ENCODE peak calls at places on chromosomes 7 and 10, in seven cellular contexts. One of them, this sample, is unnamed.
A peak's percentile ranks its signal among the peaks of the same experiment; 100 is the strongest.

GRCh38 chr10:29304259-29305030 is 15.6 kb downstream of the LYZL1 start:
- DNase-seq in epithelial cell of esophagus: peak; percentile 65
- DNase-seq in H54: peak; percentile 44
- DNase-seq in OCI-M1: peak; percentile 87
- DNase-seq in T-helper 22 cell: no peak
- DNase-seq in tibial nerve: peak; percentile 90
- DNase-seq in SJCRH30: peak; percentile 84
- DNase-seq in this sample: peak; percentile 76

GRCh38 chr10:92690211-92691041 is 671 bp downstream of the HHEX start:
- DNase-seq in epithelial cell of esophagus: peak; percentile 62
- DNase-seq in H54: no peak
- DNase-seq in OCI-M1: peak; percentile 96
- DNase-seq in T-helper 22 cell: peak; percentile 37
- DNase-seq in tibial nerve: peak; percentile 27
- DNase-seq in SJCRH30: peak; percentile 42
- DNase-seq in this sample: peak; percentile 88

GRCh38 chr7:144391823-144392255 is 11.7 kb downstream of the NOBOX start:
- DNase-seq in epithelial cell of esophagus: peak; percentile 58
- DNase-seq in H54: no peak
- DNase-seq in OCI-M1: peak; percentile 44
- DNase-seq in T-helper 22 cell: no peak
- DNase-seq in tibial nerve: no peak
- DNase-seq in SJCRH30: peak; percentile 56
- DNase-seq in this sample: peak; percentile 79

GRCh38 chr7:152126741-152127140 is 101.3 kb downstream of the GALNT11 start:
- DNase-seq in epithelial cell of esophagus: no peak
- DNase-seq in H54: no peak
- DNase-seq in OCI-M1: no peak
- DNase-seq in T-helper 22 cell: no peak
- DNase-seq in tibial nerve: no peak
- DNase-seq in SJCRH30: no peak
- DNase-seq in this sample: no peak

GRCh38 chr7:27167170-27167505 is 1.8 kb upstream of the HOXA9 start:
- DNase-seq in epithelial cell of esophagus: no peak
- DNase-seq in H54: no peak
- DNase-seq in OCI-M1: no peak
- DNase-seq in T-helper 22 cell: no peak
- DNase-seq in tibial nerve: no peak
- DNase-seq in SJCRH30: no peak
- DNase-seq in this sample: no peak

GRCh38 chr10:100201549-100201948 is 15.7 kb upstream of the ERLIN1 start:
- DNase-seq in epithelial cell of esophagus: no peak
- DNase-seq in H54: no peak
- DNase-seq in OCI-M1: no peak
- DNase-seq in T-helper 22 cell: no peak
- DNase-seq in tibial nerve: no peak
- DNase-seq in SJCRH30: no peak
- DNase-seq in this sample: no peak

GRCh38 chr7:30598121-30598876 is 3.6 kb downstream of the GARS1 start:
- DNase-seq in epithelial cell of esophagus: peak; percentile 53
- DNase-seq in H54: no peak
- DNase-seq in OCI-M1: no peak
- DNase-seq in T-helper 22 cell: no peak
- DNase-seq in tibial nerve: no peak
- DNase-seq in SJCRH30: no peak
- DNase-seq in this sample: no peak

GRCh38 chr10:48215148-48215982 is 59.1 kb downstream of the FRMPD2 start:
- DNase-seq in epithelial cell of esophagus: peak; percentile 86
- DNase-seq in H54: peak; percentile 24
- DNase-seq in OCI-M1: peak; percentile 76
- DNase-seq in T-helper 22 cell: no peak
- DNase-seq in tibial nerve: no peak
- DNase-seq in SJCRH30: peak; percentile 69
- DNase-seq in this sample: peak; percentile 83

GRCh38 chr7:126227055-126227454 is 1025.7 kb downstream of the GRM8 start:
- DNase-seq in epithelial cell of esophagus: no peak
- DNase-seq in H54: no peak
- DNase-seq in OCI-M1: no peak
- DNase-seq in T-helper 22 cell: no peak
- DNase-seq in tibial nerve: no peak
- DNase-seq in SJCRH30: no peak
- DNase-seq in this sample: no peak

GRCh38 chr10:119139464-119140067 is 25.9 kb downstream of the SFXN4 start:
- DNase-seq in epithelial cell of esophagus: peak; percentile 56
- DNase-seq in H54: peak; percentile 78
- DNase-seq in OCI-M1: peak; percentile 13
- DNase-seq in T-helper 22 cell: peak; percentile 9
- DNase-seq in tibial nerve: peak; percentile 20
- DNase-seq in SJCRH30: peak; percentile 56
- DNase-seq in this sample: peak; percentile 59

GRCh38 chr7:19009241-19009935 is 108.0 kb downstream of the TWIST1 start:
- DNase-seq in epithelial cell of esophagus: peak; percentile 8
- DNase-seq in H54: no peak
- DNase-seq in OCI-M1: no peak
- DNase-seq in T-helper 22 cell: no peak
- DNase-seq in tibial nerve: no peak
- DNase-seq in SJCRH30: no peak
- DNase-seq in this sample: no peak

GRCh38 chr10:48606530-48607355 is 1.9 kb upstream of the ARHGAP22 start:
- DNase-seq in epithelial cell of esophagus: peak; percentile 95
- DNase-seq in H54: peak; percentile 78
- DNase-seq in OCI-M1: peak; percentile 60
- DNase-seq in T-helper 22 cell: no peak
- DNase-seq in tibial nerve: peak; percentile 63
- DNase-seq in SJCRH30: peak; percentile 55
- DNase-seq in this sample: no peak

This sample was measured in DMS53.